ENCODE peak calls at places on chromosomes 4 and X, in six cellular contexts. One of them, this sample, is unnamed.

GRCh38 chr4:11512861-11513260 is 84.2 kb upstream of the HS3ST1 start:
- DNase-seq in HT1080: no peak
- DNase-seq in CD4-positive, alpha-beta T cell: no peak
- DNase-seq in GM23248: no peak
- DNase-seq in HEK293T: no peak
- DNase-seq in suprapubic skin: no peak
- DNase-seq in this sample: no peak

GRCh38 chr4:3523146-3523627 is 9.0 kb downstream of the LRPAP1 start:
- DNase-seq in CD4-positive, alpha-beta T cell: no peak
- DNase-seq in GM23248: no peak
- DNase-seq in HT1080: no peak
- DNase-seq in suprapubic skin: no peak
- DNase-seq in HEK293T: no peak
- DNase-seq in this sample: no peak

GRCh38 chr4:2407991-2408342 is 10.5 kb downstream of the ZFYVE28 start:
- DNase-seq in GM23248: no peak
- DNase-seq in CD4-positive, alpha-beta T cell: no peak
- DNase-seq in HT1080: no peak
- DNase-seq in HEK293T: no peak
- DNase-seq in suprapubic skin: no peak
- DNase-seq in this sample: no peak

GRCh38 chr4:145731026-145731425 is 51.1 kb downstream of the C4orf51 start:
- DNase-seq in GM23248: peak
- DNase-seq in HT1080: no peak
- DNase-seq in suprapubic skin: no peak
- DNase-seq in CD4-positive, alpha-beta T cell: no peak
- DNase-seq in HEK293T: no peak
- DNase-seq in this sample: no peak

GRCh38 chr4:180630012-180630411 is 1613.2 kb upstream of the TENM3 start:
- DNase-seq in CD4-positive, alpha-beta T cell: no peak
- DNase-seq in GM23248: no peak
- DNase-seq in HT1080: no peak
- DNase-seq in HEK293T: no peak
- DNase-seq in suprapubic skin: no peak
- DNase-seq in this sample: no peak

GRCh38 chrX:23634181-23634580 is 33.1 kb upstream of the PRDX4 start:
- DNase-seq in suprapubic skin: no peak
- DNase-seq in CD4-positive, alpha-beta T cell: no peak
- DNase-seq in HEK293T: no peak
- DNase-seq in HT1080: no peak
- DNase-seq in GM23248: peak
- DNase-seq in this sample: no peak

GRCh38 chr4:29058519-29058918 is 1661.7 kb upstream of the PCDH7 start:
- DNase-seq in CD4-positive, alpha-beta T cell: no peak
- DNase-seq in suprapubic skin: no peak
- DNase-seq in HT1080: no peak
- DNase-seq in GM23248: no peak
- DNase-seq in HEK293T: no peak
- DNase-seq in this sample: no peak

GRCh38 chr4:2361366-2362285 is 56.8 kb downstream of the ZFYVE28 start:
- DNase-seq in HEK293T: no peak
- DNase-seq in CD4-positive, alpha-beta T cell: no peak
- DNase-seq in HT1080: no peak
- DNase-seq in suprapubic skin: peak
- DNase-seq in GM23248: no peak
- DNase-seq in this sample: no peak

GRCh38 chrX:153771261-153771681 is 7.2 kb downstream of the PLXNB3 start:
- DNase-seq in GM23248: no peak
- DNase-seq in CD4-positive, alpha-beta T cell: no peak
- DNase-seq in HT1080: no peak
- DNase-seq in HEK293T: no peak
- DNase-seq in suprapubic skin: no peak
- DNase-seq in this sample: no peak

GRCh38 chrX:83508006-83508405 is at the start of gene POU3F4:
- DNase-seq in suprapubic skin: no peak
- DNase-seq in GM23248: peak
- DNase-seq in CD4-positive, alpha-beta T cell: no peak
- DNase-seq in HT1080: no peak
- DNase-seq in HEK293T: no peak
- DNase-seq in this sample: no peak

GRCh38 chrX:148457279-148457678 is 43.1 kb upstream of the AFF2 start:
- DNase-seq in HEK293T: no peak
- DNase-seq in HT1080: peak
- DNase-seq in GM23248: no peak
- DNase-seq in CD4-positive, alpha-beta T cell: no peak
- DNase-seq in suprapubic skin: no peak
- DNase-seq in this sample: no peak

GRCh38 chr4:150232029-150232428 is 153.8 kb downstream of the DCLK2 start:
- DNase-seq in suprapubic skin: no peak
- DNase-seq in HEK293T: no peak
- DNase-seq in GM23248: no peak
- DNase-seq in CD4-positive, alpha-beta T cell: no peak
- DNase-seq in HT1080: no peak
- DNase-seq in this sample: no peak

GRCh38 chr4:82043081-82043808 is 330.5 kb downstream of the HNRNPD start:
- DNase-seq in GM23248: peak
- DNase-seq in suprapubic skin: no peak
- DNase-seq in HT1080: no peak
- DNase-seq in CD4-positive, alpha-beta T cell: no peak
- DNase-seq in HEK293T: no peak
- DNase-seq in this sample: no peak

GRCh38 chr4:89312066-89312465 is 4.5 kb upstream of the GPRIN3 start:
- DNase-seq in HT1080: no peak
- DNase-seq in CD4-positive, alpha-beta T cell: no peak
- DNase-seq in suprapubic skin: no peak
- DNase-seq in GM23248: peak
- DNase-seq in HEK293T: no peak
- DNase-seq in this sample: no peak

GRCh38 chr4:180832086-180832485 is 1411.1 kb upstream of the TENM3 start:
- DNase-seq in HEK293T: no peak
- DNase-seq in GM23248: peak
- DNase-seq in HT1080: peak
- DNase-seq in suprapubic skin: no peak
- DNase-seq in CD4-positive, alpha-beta T cell: no peak
- DNase-seq in this sample: no peak

GRCh38 chr4:107037188-107037587 is 1.1 kb upstream of the DKK2 start:
- DNase-seq in CD4-positive, alpha-beta T cell: no peak
- DNase-seq in GM23248: peak
- DNase-seq in HT1080: peak
- DNase-seq in suprapubic skin: peak
- DNase-seq in HEK293T: peak
- DNase-seq in this sample: peak

GRCh38 chrX:130166503-130166777 is 799 bp upstream of the AIFM1 start:
- DNase-seq in CD4-positive, alpha-beta T cell: no peak
- DNase-seq in suprapubic skin: no peak
- DNase-seq in HEK293T: no peak
- DNase-seq in GM23248: no peak
- DNase-seq in HT1080: no peak
- DNase-seq in this sample: no peak

GRCh38 chrX:3161686-3162085 is 120.4 kb downstream of the ARSF start:
- DNase-seq in HT1080: no peak
- DNase-seq in CD4-positive, alpha-beta T cell: no peak
- DNase-seq in suprapubic skin: no peak
- DNase-seq in GM23248: peak
- DNase-seq in HEK293T: no peak
- DNase-seq in this sample: no peak

GRCh38 chr4:118417325-118417724 is 64.5 kb upstream of the PRSS12 start:
- DNase-seq in GM23248: peak
- DNase-seq in CD4-positive, alpha-beta T cell: no peak
- DNase-seq in suprapubic skin: no peak
- DNase-seq in HEK293T: no peak
- DNase-seq in HT1080: no peak
- DNase-seq in this sample: no peak

GRCh38 chr4:153520871-153521329 is 54.7 kb downstream of the TMEM131L start:
- DNase-seq in HT1080: no peak
- DNase-seq in CD4-positive, alpha-beta T cell: no peak
- DNase-seq in HEK293T: no peak
- DNase-seq in suprapubic skin: no peak
- DNase-seq in GM23248: no peak
- DNase-seq in this sample: no peak

GRCh38 chr4:2860391-2861348 is 17.0 kb downstream of the ADD1 start:
- DNase-seq in suprapubic skin: no peak
- DNase-seq in CD4-positive, alpha-beta T cell: no peak
- DNase-seq in HEK293T: no peak
- DNase-seq in HT1080: no peak
- DNase-seq in GM23248: no peak
- DNase-seq in this sample: no peak

GRCh38 chr4:139902328-139903217 is 237.0 kb downstream of the MGST2 start:
- DNase-seq in HEK293T: no peak
- DNase-seq in CD4-positive, alpha-beta T cell: no peak
- DNase-seq in HT1080: no peak
- DNase-seq in GM23248: peak
- DNase-seq in suprapubic skin: no peak
- DNase-seq in this sample: no peak

GRCh38 chrX:107146670-107147069 is 28.0 kb upstream of the RBM41 start:
- DNase-seq in HT1080: no peak
- DNase-seq in CD4-positive, alpha-beta T cell: no peak
- DNase-seq in HEK293T: no peak
- DNase-seq in suprapubic skin: no peak
- DNase-seq in GM23248: peak
- DNase-seq in this sample: no peak

GRCh38 chr4:83370640-83370906 is 35.9 kb upstream of the HPSE start:
- DNase-seq in GM23248: peak
- DNase-seq in HEK293T: no peak
- DNase-seq in CD4-positive, alpha-beta T cell: no peak
- DNase-seq in HT1080: peak
- DNase-seq in suprapubic skin: no peak
- DNase-seq in this sample: no peak

GRCh38 chr4:81198151-81198550 is 16.9 kb downstream of the PRKG2 start:
- DNase-seq in CD4-positive, alpha-beta T cell: no peak
- DNase-seq in HEK293T: no peak
- DNase-seq in HT1080: no peak
- DNase-seq in suprapubic skin: no peak
- DNase-seq in GM23248: no peak
- DNase-seq in this sample: no peak

GRCh38 chr4:2047031-2047660 is 12.0 kb upstream of the NAT8L start:
- DNase-seq in HEK293T: no peak
- DNase-seq in HT1080: no peak
- DNase-seq in CD4-positive, alpha-beta T cell: no peak
- DNase-seq in GM23248: no peak
- DNase-seq in suprapubic skin: no peak
- DNase-seq in this sample: peak

GRCh38 chr4:88204882-88205281 is 46.4 kb upstream of the ABCG2 start:
- DNase-seq in HT1080: no peak
- DNase-seq in suprapubic skin: no peak
- DNase-seq in HEK293T: no peak
- DNase-seq in CD4-positive, alpha-beta T cell: no peak
- DNase-seq in GM23248: no peak
- DNase-seq in this sample: no peak

GRCh38 chrX:71994601-71995000 is 84.0 kb downstream of the NHSL2 start:
- DNase-seq in GM23248: peak
- DNase-seq in HEK293T: no peak
- DNase-seq in suprapubic skin: no peak
- DNase-seq in HT1080: peak
- DNase-seq in CD4-positive, alpha-beta T cell: no peak
- DNase-seq in this sample: no peak

GRCh38 chrX:51975360-51975759 is 81.9 kb downstream of the MAGED1 start:
- DNase-seq in HT1080: no peak
- DNase-seq in GM23248: no peak
- DNase-seq in CD4-positive, alpha-beta T cell: no peak
- DNase-seq in suprapubic skin: no peak
- DNase-seq in HEK293T: no peak
- DNase-seq in this sample: no peak

GRCh38 chrX:48835524-48836329 is at the start of gene PCSK1N:
- DNase-seq in HEK293T: peak
- DNase-seq in GM23248: no peak
- DNase-seq in HT1080: no peak
- DNase-seq in CD4-positive, alpha-beta T cell: peak
- DNase-seq in suprapubic skin: no peak
- DNase-seq in this sample: no peak